ENCODE peak calls at places on chromosome 18, in four cellular contexts. G is IMR-90, C is A549, R is ovary. P is an unnamed sample. For H3K4me1, the result is how much of the 10 kb centered on the place peaks cover.

GRCh38 chr18:56645415-56646016 is 5.6 kb upstream of the WDR7 start:
- DNase-seq in G (no peak), C (peak), R (no peak), P (no peak)

GRCh38 chr18:34461266-34461665 is 236.6 kb upstream of the NOL4 start:
- DNase-seq in R (no peak), G (no peak), C (no peak), P (no peak)

GRCh38 chr18:36499938-36500337 is 202.4 kb downstream of the FHOD3 start:
- DNase-seq in C (no peak), R (no peak), G (no peak), P (no peak)

GRCh38 chr18:5417342-5417741 is 121.8 kb upstream of the ZBTB14 start:
- DNase-seq in R (no peak), C (no peak), G (peak), P (no peak)

GRCh38 chr18:65124633-65125032 is 626.2 kb upstream of the CDH7 start:
- DNase-seq in G (no peak), R (no peak), C (no peak), P (no peak)

GRCh38 chr18:27184115-27185024 is 738 bp downstream of the CHST9 start:
- DNase-seq in R (no peak), G (no peak), C (no peak), P (peak)

GRCh38 chr18:10230072-10230471 is 224.4 kb upstream of the APCDD1 start:
- DNase-seq in R (no peak), G (peak), C (peak), P (no peak)

GRCh38 chr18:11246883-11247282 is 97.5 kb upstream of the PIEZO2 start:
- DNase-seq in G (no peak), C (no peak), R (no peak), P (no peak)

GRCh38 chr18:32319084-32319483 is 129.2 kb downstream of the MEP1B start:
- DNase-seq in G (no peak), C (no peak), R (no peak), P (no peak)

GRCh38 chr18:24274822-24275221 is 122.8 kb downstream of the OSBPL1A start:
- DNase-seq in C (no peak), R (no peak), G (no peak), P (no peak)

GRCh38 chr18:10450986-10451385 is 3.4 kb upstream of the APCDD1 start:
- DNase-seq in R (no peak), C (no peak), G (no peak), P (no peak)

GRCh38 chr18:75132931-75133525 is 75.9 kb downstream of the PTGR3 start:
- DNase-seq in C (no peak), G (no peak), R (no peak), P (peak)

GRCh38 chr18:6270791-6271216 is 143.9 kb downstream of the L3MBTL4 start:
- DNase-seq in C (no peak), R (no peak), G (no peak), P (no peak)

GRCh38 chr18:46293699-46294300 is 189.6 kb downstream of the HAUS1 start:
- DNase-seq in G (peak), C (no peak), R (no peak), P (no peak)

GRCh38 chr18:59551902-59552635 is 145.2 kb downstream of the CCBE1 start:
- DNase-seq in G (no peak), R (no peak), C (no peak), P (no peak)

GRCh38 chr18:35851286-35851967 is 121.1 kb upstream of the RMP24 start:
- DNase-seq in C (no peak), G (no peak), R (no peak), P (no peak)

GRCh38 chr18:24112874-24113615 is 25.8 kb upstream of the CABYR start:
- DNase-seq in G (peak), R (no peak), C (peak), P (no peak)

DNA sequence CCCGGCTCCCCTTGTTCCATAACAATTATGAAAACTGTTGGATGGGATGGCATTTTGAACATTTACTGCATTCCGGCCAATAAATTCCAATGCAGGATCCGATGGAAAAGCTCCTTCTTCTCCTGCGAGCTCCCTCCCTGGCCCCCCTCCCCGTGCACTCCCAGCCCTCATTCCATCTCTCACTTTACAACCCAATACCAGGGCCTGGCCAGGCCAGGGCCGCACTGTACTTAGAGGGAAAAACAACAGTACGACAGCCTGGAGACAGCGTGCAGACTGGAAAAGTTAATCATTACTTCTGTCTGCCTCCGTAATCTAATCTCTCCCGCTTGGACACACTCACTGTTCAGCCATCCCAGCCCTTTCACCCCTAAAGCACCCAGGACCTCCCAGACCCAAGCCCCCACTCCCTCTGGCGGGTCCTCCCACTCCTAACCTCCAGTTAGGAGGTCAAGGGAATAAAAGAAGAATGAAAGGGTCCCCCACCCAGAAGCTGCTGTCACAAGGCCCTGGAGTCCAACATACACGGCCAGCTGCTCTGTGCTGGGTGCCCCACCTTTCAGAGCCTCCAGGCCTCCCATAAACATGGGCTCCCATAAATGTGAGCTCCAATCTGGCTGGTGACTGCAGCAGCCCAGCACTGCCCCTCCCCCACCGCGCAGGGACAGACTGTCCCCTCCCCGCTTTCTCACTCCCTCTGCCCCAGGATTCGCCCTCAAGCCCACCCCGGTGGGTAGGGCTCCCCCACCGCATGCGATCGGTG is 20.6 kb downstream of the SMAD7 start:
- DNase-seq in G (peak), C (peak), R (peak), P (no peak)
- H3K4me1 ChIP-seq in G (half or more), C (half or more), R (half or more), P (half or more)

DNA sequence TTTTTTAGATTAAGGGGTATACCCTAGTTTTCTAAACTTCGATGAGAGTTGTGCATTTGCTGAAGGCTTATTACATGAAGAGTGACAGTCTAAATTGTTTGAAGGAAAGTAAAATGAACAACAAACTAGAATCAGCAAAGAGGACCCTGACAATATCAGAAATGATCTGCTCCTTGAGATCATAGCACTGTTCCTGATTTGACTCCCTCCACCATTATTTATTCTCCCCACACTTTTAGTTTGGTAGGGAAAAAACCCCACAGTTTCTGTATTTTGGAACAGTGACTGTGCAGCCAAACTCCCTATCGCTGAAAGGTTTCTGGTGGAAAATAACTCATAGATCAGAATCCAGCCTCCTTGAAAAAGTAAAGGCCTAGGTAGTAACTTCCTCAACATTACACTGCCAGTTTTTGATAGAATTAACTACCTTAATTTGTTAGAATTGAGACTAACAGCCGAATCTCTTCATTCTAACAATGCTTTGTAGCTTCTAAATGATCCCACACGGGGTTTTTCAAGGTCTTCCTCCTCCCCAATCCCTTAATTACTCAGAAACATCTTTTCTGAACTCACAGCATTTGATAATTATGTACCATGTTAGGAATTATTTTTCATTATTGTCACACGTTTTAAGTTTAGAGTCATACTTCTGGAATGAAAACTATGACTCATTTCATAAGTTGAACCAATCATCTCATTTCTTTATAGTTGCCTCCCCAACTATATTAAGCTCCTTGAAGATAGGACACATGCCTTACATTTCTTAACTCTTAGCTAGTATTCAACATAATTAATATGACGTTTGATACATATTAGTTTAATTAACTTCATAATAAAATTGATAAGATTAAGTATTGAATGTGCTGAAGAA is 2.9 kb downstream of the MYL12A start:
- DNase-seq in C (no peak), G (peak), R (no peak), P (no peak)
- TF ChIP-seq POLR2A in C (no peak), G (peak), R (no peak), P (no peak)

DNA sequence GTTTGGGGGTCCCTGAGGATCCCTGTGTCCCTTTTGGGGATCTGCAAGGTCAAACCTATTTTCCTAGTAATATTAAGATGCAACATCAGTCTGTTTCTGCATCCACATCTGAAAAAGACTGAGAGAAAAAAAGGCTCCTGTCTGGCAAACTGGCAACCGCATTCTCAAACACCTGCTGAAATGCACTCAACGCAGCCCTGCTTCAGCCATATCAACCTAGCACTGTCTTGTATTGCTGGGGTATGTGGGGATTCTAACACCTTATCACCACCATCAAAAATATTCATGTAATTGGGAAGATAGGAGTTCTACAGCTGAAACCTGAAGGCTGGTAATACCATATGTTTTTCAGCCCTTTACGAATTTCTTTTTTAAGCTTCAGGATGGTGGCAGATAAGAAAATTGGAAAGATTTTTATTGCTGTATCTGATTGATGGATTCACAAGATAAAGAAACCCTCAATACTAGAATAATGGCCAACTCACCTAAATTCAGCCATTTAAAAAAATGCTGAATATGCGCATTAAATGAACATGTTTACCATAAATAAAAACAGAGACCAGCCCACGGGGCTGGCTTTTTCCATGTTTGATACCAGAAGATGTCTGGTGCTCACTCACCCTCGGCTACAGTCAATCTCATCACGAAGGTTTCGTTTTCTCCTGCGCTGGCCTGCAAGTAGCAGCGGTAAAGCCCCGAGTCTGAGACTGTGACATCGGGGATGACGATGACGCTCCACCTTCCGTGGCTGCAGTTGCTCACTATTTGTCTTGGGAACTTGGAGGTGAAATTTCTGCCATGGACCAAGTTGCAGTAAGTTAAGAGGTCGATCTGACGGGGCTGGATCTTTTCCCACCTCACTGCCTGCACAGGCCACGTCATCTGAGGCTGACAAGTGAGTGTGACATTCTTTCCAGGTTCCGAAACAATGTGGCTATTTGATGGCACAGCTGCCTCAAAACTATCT is 52.3 kb downstream of the CD226 start:
- DNase-seq in G (no peak), C (no peak), R (no peak), P (no peak)
- H3K4me1 ChIP-seq in G (under half), C (under half), R (under half), P (under half)

DNA sequence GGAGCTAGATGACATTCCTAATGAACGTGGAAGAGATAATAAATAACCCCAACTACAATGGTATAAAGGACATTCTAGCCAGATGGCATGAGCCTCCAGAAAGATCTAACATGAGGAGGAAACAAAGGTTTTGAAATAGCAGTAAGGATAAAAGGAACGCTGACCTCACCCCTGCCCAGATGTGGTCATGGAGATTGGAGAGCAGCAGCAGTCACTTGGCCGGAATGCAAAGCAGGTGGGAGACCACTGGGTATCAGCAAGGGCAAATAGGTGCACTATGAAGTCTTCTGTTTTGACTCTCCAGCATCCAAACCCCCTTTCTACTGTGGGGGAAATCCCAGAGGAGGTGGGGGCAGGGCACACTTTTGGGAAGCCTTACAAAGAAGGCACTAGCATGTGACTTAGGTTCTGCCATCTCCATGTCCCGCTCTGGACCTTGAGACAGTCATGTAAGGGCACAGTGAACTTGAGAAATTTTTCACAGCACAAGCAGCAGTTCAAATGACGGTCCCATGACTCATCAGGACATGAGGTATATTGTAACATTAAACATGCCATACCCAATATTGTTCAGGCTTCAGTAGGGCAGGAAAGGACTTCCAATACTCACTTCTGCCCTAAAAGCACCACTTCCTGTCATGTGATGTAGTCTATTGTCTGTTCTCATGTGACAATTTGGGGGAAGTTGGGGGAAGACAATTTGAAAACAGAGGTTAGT is 55.2 kb downstream of the METTL4 start:
- DNase-seq in G (peak), R (no peak), C (peak), P (no peak)
- TF ChIP-seq POLR2A in G (no peak), R (no peak), C (no peak), P (no peak)

P was measured in spleen.